ENCODE peak calls at places on chromosomes 7 and 10, in eight cellular contexts. M is activated naive CD8-positive, alpha-beta T cell treated with anti-CD3 and anti-CD28 coated beads, Interleukin-2, amount 50 U/mL, for 24 hours; Q is skeletal muscle cell; A is NCI-H1092; P is NCI-H1105 treated with DMSO at 0.1 percent for 48 hours; U is heart right ventricle; W is stimulated activated CD8-positive, alpha-beta memory T cell treated with anti-CD3 and anti-CD28 coated beads, Interleukin-15, amount 100 ng/mL, for 24 hours; G is A549. I is an unnamed sample.

GRCh38 chr10:96584035-96584434 is 2.8 kb downstream of the TM9SF3 start:
- DNase-seq in W (no peak), A (no peak), U (no peak), P (no peak), Q (no peak), M (no peak), G (no peak), I (no peak)

GRCh38 chr7:20783716-20784310 is 2.9 kb downstream of the SP8 start:
- DNase-seq in G (no peak), P (no peak), A (peak; percentile 51), W (no peak), U (peak; percentile 12), M (no peak), Q (no peak), I (no peak)

GRCh38 chr10:122504551-122504950 is 43.2 kb downstream of the HTRA1 start:
- DNase-seq in M (no peak), U (peak; percentile 89), W (no peak), Q (peak; percentile 94), G (peak; percentile 75), P (peak; percentile 6), A (peak; percentile 82), I (peak; percentile 67)

GRCh38 chr7:30911561-30911969 is at the start of gene AQP1:
- DNase-seq in A (no peak), U (peak; percentile 87), P (no peak), M (no peak), Q (no peak), W (no peak), G (no peak), I (no peak)

GRCh38 chr10:92413519-92413918 is 122.6 kb downstream of the MARCHF5 start:
- DNase-seq in U (no peak), P (no peak), Q (no peak), A (no peak), M (no peak), W (no peak), G (no peak), I (no peak)

GRCh38 chr7:9507281-9507680 is 1073.9 kb downstream of the NXPH1 start:
- DNase-seq in G (no peak), P (no peak), W (no peak), M (no peak), A (no peak), Q (no peak), U (no peak), I (no peak)

GRCh38 chr7:128217030-128217805 is 23.9 kb upstream of the LEP start:
- DNase-seq in U (no peak), Q (peak; percentile 53), M (no peak), P (no peak), A (no peak), W (no peak), G (peak; percentile 36), I (no peak)

GRCh38 chr7:923108-924041 is 31.1 kb downstream of the ADAP1 start:
- DNase-seq in G (no peak), M (peak; percentile 93), U (peak; percentile 60), W (peak; percentile 59), P (no peak), Q (no peak), A (no peak), I (peak; percentile 56)

GRCh38 chr7:7976677-7977076 is 8.1 kb downstream of the GLCCI1 start:
- DNase-seq in A (no peak), Q (no peak), P (no peak), W (no peak), U (no peak), M (no peak), G (no peak), I (no peak)

GRCh38 chr10:19812976-19813375 is 3.3 kb upstream of the PLXDC2 start:
- DNase-seq in P (no peak), Q (no peak), W (no peak), G (no peak), A (no peak), U (no peak), M (no peak), I (no peak)

GRCh38 chr10:133058267-133059092 is 29.2 kb upstream of the ADGRA1 start:
- DNase-seq in U (no peak), W (no peak), Q (no peak), A (no peak), P (no peak), M (peak; percentile 5), G (no peak), I (no peak)

GRCh38 chr10:87935290-87936141 is 72.1 kb downstream of the PTEN start:
- DNase-seq in M (no peak), P (no peak), U (no peak), A (no peak), Q (no peak), W (no peak), G (no peak), I (no peak)

GRCh38 chr7:132381742-132382472 is 194.4 kb downstream of the PLXNA4 start:
- DNase-seq in U (no peak), Q (no peak), G (no peak), W (no peak), M (no peak), A (peak; percentile 81), P (no peak), I (no peak)

GRCh38 chr7:110852156-110852858 is 238.6 kb upstream of the LRRN3 start:
- DNase-seq in A (no peak), W (no peak), P (no peak), M (no peak), Q (no peak), G (no peak), U (no peak), I (no peak)

GRCh38 chr7:155681663-155682062 is 37.2 kb downstream of the RBM33 start:
- DNase-seq in G (no peak), M (no peak), Q (no peak), A (no peak), P (no peak), U (no peak), W (no peak), I (no peak)